ENCODE peak calls at places on chromosomes 5 and 9, in five cellular contexts. One of them, this sample, is unnamed.

GRCh38 chr5:124648902-124649467 is 97.5 kb downstream of the ZNF608 start:
- DNase-seq in GM23248: no peak
- DNase-seq in OCI-LY7: no peak
- DNase-seq in HCT116: no peak
- DNase-seq in GM23338: no peak
- DNase-seq in this sample: no peak

GRCh38 chr5:5551499-5551898 is 129.0 kb downstream of the ICE1 start:
- DNase-seq in GM23248: no peak
- DNase-seq in OCI-LY7: no peak
- DNase-seq in HCT116: no peak
- DNase-seq in GM23338: no peak
- DNase-seq in this sample: no peak

GRCh38 chr5:145801195-145801594 is 33.9 kb downstream of the PRELID2 start:
- DNase-seq in GM23248: no peak
- DNase-seq in OCI-LY7: no peak
- DNase-seq in HCT116: no peak
- DNase-seq in GM23338: no peak
- DNase-seq in this sample: no peak

GRCh38 chr9:95055851-95056551 is 261.5 kb downstream of the FANCC start:
- DNase-seq in GM23248: peak
- DNase-seq in OCI-LY7: no peak
- DNase-seq in HCT116: no peak
- DNase-seq in GM23338: no peak
- DNase-seq in this sample: no peak

GRCh38 chr5:115179959-115180709 is 10.4 kb upstream of the TRIM36 start:
- DNase-seq in GM23248: peak
- DNase-seq in OCI-LY7: no peak
- DNase-seq in HCT116: no peak
- DNase-seq in GM23338: peak
- DNase-seq in this sample: peak

GRCh38 chr9:34869390-34869789 is 88.7 kb upstream of the PHF24 start:
- DNase-seq in GM23248: peak
- DNase-seq in OCI-LY7: peak
- DNase-seq in HCT116: peak
- DNase-seq in GM23338: peak
- DNase-seq in this sample: peak

GRCh38 chr5:131634996-131635754 is at the start of gene RAPGEF6:
- DNase-seq in GM23248: peak
- DNase-seq in OCI-LY7: peak
- DNase-seq in HCT116: peak
- DNase-seq in GM23338: peak
- DNase-seq in this sample: peak

GRCh38 chr5:109612278-109612905 is 77.3 kb upstream of the MAN2A1 start:
- DNase-seq in GM23248: no peak
- DNase-seq in OCI-LY7: no peak
- DNase-seq in HCT116: no peak
- DNase-seq in GM23338: no peak
- DNase-seq in this sample: no peak

GRCh38 chr9:69454327-69454726 is 129.3 kb downstream of the ENTREP1 start:
- DNase-seq in GM23248: no peak
- DNase-seq in OCI-LY7: no peak
- DNase-seq in HCT116: no peak
- DNase-seq in GM23338: no peak
- DNase-seq in this sample: no peak

GRCh38 chr5:75667586-75667985 is 49.7 kb downstream of the POC5 start:
- DNase-seq in GM23248: peak
- DNase-seq in OCI-LY7: no peak
- DNase-seq in HCT116: no peak
- DNase-seq in GM23338: peak
- DNase-seq in this sample: no peak

GRCh38 chr5:146560205-146560812 is 44.3 kb upstream of the GPR151 start:
- DNase-seq in GM23248: peak
- DNase-seq in OCI-LY7: no peak
- DNase-seq in HCT116: no peak
- DNase-seq in GM23338: peak
- DNase-seq in this sample: peak

GRCh38 chr9:130575514-130575913 is 3.9 kb upstream of the FUBP3 start:
- DNase-seq in GM23248: no peak
- DNase-seq in OCI-LY7: no peak
- DNase-seq in HCT116: no peak
- DNase-seq in GM23338: no peak
- DNase-seq in this sample: no peak

GRCh38 chr9:37903831-37904646 is at the start of gene SLC25A51:
- DNase-seq in GM23248: peak
- DNase-seq in OCI-LY7: peak
- DNase-seq in HCT116: peak
- DNase-seq in GM23338: peak
- DNase-seq in this sample: peak
- H3K27ac ChIP-seq in GM23248: peak
- H3K27ac ChIP-seq in OCI-LY7: peak
- H3K27ac ChIP-seq in HCT116: peak
- H3K27ac ChIP-seq in GM23338: peak
- H3K27ac ChIP-seq in this sample: peak

GRCh38 chr5:108379722-108380530 is 2.0 kb downstream of the FBXL17 start:
- DNase-seq in GM23248: peak
- DNase-seq in OCI-LY7: peak
- DNase-seq in HCT116: no peak
- DNase-seq in GM23338: no peak
- DNase-seq in this sample: peak
- TF ChIP-seq EZH2phosphoT487 in GM23248: no peak
- TF ChIP-seq EZH2phosphoT487 in OCI-LY7: no peak
- TF ChIP-seq EZH2phosphoT487 in HCT116: no peak
- TF ChIP-seq EZH2phosphoT487 in GM23338: no peak
- TF ChIP-seq EZH2phosphoT487 in this sample: no peak

GRCh38 chr9:32340401-32340800 is 44.0 kb upstream of the ACO1 start:
- DNase-seq in GM23248: no peak
- DNase-seq in OCI-LY7: no peak
- DNase-seq in HCT116: no peak
- DNase-seq in GM23338: no peak
- DNase-seq in this sample: no peak

GRCh38 chr9:32345243-32345642 is 39.2 kb upstream of the ACO1 start:
- DNase-seq in GM23248: no peak
- DNase-seq in OCI-LY7: no peak
- DNase-seq in HCT116: no peak
- DNase-seq in GM23338: peak
- DNase-seq in this sample: no peak

GRCh38 chr9:32339424-32339823 is 45.0 kb upstream of the ACO1 start:
- DNase-seq in GM23248: no peak
- DNase-seq in OCI-LY7: peak
- DNase-seq in HCT116: no peak
- DNase-seq in GM23338: no peak
- DNase-seq in this sample: peak

GRCh38 chr9:32348289-32348688 is 36.2 kb upstream of the ACO1 start:
- DNase-seq in GM23248: no peak
- DNase-seq in OCI-LY7: no peak
- DNase-seq in HCT116: no peak
- DNase-seq in GM23338: no peak
- DNase-seq in this sample: no peak

DNA sequence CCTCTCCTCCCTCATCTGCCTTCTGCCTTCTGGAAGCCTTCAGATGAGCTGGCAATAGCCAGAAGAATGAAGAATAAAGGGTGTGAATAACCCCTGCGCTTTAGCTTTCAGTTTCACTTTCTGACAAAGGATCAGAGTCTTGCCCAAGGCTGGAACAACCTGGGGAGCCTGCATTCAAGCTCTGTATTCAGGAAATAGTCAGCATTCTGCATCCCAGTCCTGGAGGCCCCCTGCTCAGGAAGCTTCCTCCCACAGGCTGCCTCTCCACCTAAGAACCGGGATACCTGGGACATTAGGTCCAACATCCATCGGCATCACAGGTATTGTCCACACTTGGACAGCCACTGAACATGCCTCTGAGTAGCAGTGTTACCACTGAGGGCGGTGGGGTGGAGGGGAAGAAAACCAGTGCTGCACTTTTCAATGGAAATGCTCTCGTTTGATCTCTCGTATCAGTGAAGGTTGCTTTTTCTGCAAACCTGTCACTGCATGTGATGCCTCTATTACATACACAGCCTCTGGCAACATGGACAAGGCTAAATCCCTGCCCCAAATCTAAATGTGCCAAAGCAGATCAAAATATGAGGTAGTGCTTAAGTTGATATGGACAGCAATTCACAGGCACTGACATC is 39.8 kb upstream of the ACO1 start:
- DNase-seq in GM23248: peak
- DNase-seq in OCI-LY7: no peak
- DNase-seq in HCT116: no peak
- DNase-seq in GM23338: peak
- DNase-seq in this sample: no peak
- H2AFZ ChIP-seq in GM23248: peak
- H2AFZ ChIP-seq in OCI-LY7: no peak
- H2AFZ ChIP-seq in HCT116: no peak
- H2AFZ ChIP-seq in GM23338: no peak
- H2AFZ ChIP-seq in this sample: no peak

DNA sequence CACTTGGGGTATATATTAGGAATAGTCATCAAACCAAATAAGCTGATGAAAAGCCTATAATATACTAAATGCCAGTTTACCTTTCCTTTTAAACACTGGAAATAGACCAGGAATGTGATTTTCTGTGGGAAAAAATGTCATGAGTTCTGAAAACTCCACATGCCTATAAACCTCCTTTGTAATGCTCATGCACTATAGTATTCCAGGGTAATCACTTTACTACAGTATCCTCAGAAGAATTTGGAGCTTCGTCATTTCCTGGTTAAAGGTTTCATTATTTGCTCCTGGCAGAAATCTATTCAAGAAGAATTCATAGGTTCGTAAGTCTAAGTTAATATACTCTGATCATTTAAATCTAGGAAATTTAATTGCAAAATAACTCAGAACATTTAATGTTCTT is 1076.7 kb upstream of the DMAC1 start:
- DNase-seq in GM23248: no peak
- DNase-seq in OCI-LY7: no peak
- DNase-seq in HCT116: no peak
- DNase-seq in GM23338: peak
- DNase-seq in this sample: no peak
- H3K27ac ChIP-seq in GM23248: no peak
- H3K27ac ChIP-seq in OCI-LY7: no peak
- H3K27ac ChIP-seq in HCT116: no peak
- H3K27ac ChIP-seq in GM23338: peak
- H3K27ac ChIP-seq in this sample: no peak

GRCh38 chr5:172903790-172904189 is 55.4 kb upstream of the RPL26L1 start:
- DNase-seq in GM23248: peak
- DNase-seq in OCI-LY7: no peak
- DNase-seq in HCT116: peak
- DNase-seq in GM23338: no peak
- DNase-seq in this sample: peak
- TF ChIP-seq EZH2phosphoT487 in GM23248: no peak
- TF ChIP-seq EZH2phosphoT487 in OCI-LY7: no peak
- TF ChIP-seq EZH2phosphoT487 in HCT116: no peak
- TF ChIP-seq EZH2phosphoT487 in GM23338: no peak
- TF ChIP-seq EZH2phosphoT487 in this sample: no peak

DNA sequence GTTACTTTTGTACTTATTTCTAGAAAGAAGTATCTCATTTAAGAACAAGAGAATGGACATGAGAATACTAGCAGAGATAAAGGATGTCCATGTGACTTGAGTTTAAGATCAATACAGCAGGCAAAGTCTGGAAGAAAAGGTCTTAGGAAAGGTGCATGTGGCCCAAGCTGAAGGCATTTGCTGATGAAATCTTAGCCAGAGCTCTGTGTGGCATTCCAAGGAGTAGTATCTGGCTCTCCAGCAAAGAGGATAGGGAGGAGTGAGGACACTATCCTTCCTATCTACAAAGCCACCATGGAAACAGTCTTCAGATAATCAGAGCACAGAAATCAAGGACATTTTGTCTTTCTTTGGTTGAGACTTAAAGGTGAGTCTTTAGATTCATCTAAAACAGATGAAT is 244.1 kb upstream of the RGMB start:
- DNase-seq in GM23248: no peak
- DNase-seq in OCI-LY7: no peak
- DNase-seq in HCT116: no peak
- DNase-seq in GM23338: peak
- DNase-seq in this sample: no peak
- H2AFZ ChIP-seq in GM23248: peak
- H2AFZ ChIP-seq in OCI-LY7: no peak
- H2AFZ ChIP-seq in HCT116: no peak
- H2AFZ ChIP-seq in GM23338: no peak
- H2AFZ ChIP-seq in this sample: no peak